ENCODE peak calls at places on chromosomes 16 and 17, in ten cellular contexts. R, H, D, U, O, A, X, W, T and F are unnamed samples.

GRCh38 chr17:37648555-37648954 is 5.3 kb upstream of the DDX52 start:
- DNase-seq in R (no peak), H (no peak), D (no peak), U (no peak), O (no peak), A (no peak), X (no peak), W (no peak), T (no peak), F (peak)

GRCh38 chr17:68085751-68086445 is 50.4 kb downstream of the KPNA2 start:
- DNase-seq in R (no peak), H (no peak), D (no peak), U (no peak), O (no peak), A (no peak), X (peak), W (peak), T (peak), F (peak)

GRCh38 chr17:55116440-55116914 is 147.9 kb downstream of the STXBP4 start:
- DNase-seq in R (no peak), H (no peak), D (no peak), U (no peak), O (no peak), A (no peak), X (no peak), W (no peak), T (no peak), F (no peak)

GRCh38 chr17:9813166-9813565 is 8.7 kb downstream of the GSG1L2 start:
- DNase-seq in R (no peak), H (no peak), D (no peak), U (no peak), O (no peak), A (no peak), X (no peak), W (no peak), T (no peak), F (no peak)

GRCh38 chr17:38333635-38334295 is 10.0 kb downstream of the GPR179 start:
- DNase-seq in R (no peak), H (peak), D (peak), U (no peak), O (peak), A (no peak), X (peak), W (peak), T (peak), F (peak)

GRCh38 chr17:66264696-66265095 is 35.5 kb upstream of the APOH start:
- DNase-seq in R (no peak), H (no peak), D (no peak), U (no peak), O (no peak), A (no peak), X (no peak), W (no peak), T (no peak), F (no peak)

GRCh38 chr17:62187681-62188080 is 122.6 kb upstream of the MED13 start:
- DNase-seq in R (no peak), H (no peak), D (no peak), U (no peak), O (no peak), A (no peak), X (no peak), W (no peak), T (peak), F (no peak)

GRCh38 chr16:84454611-84455010 is 49.8 kb downstream of the MEAK7 start:
- DNase-seq in R (no peak), H (no peak), D (peak), U (no peak), O (no peak), A (no peak), X (no peak), W (no peak), T (no peak), F (no peak)

GRCh38 chr17:3977387-3977786 is 13.2 kb upstream of the ATP2A3 start:
- DNase-seq in R (no peak), H (no peak), D (no peak), U (no peak), O (no peak), A (no peak), X (no peak), W (no peak), T (no peak), F (no peak)

GRCh38 chr17:49372428-49372827 is 10.4 kb upstream of the ZNF652 start:
- DNase-seq in R (no peak), H (no peak), D (no peak), U (no peak), O (no peak), A (no peak), X (no peak), W (no peak), T (no peak), F (no peak)

GRCh38 chr17:29005562-29005887 is 308 bp downstream of the SEZ6 start:
- DNase-seq in R (no peak), H (no peak), D (no peak), U (no peak), O (no peak), A (no peak), X (no peak), W (no peak), T (no peak), F (no peak)

GRCh38 chr16:648071-648785 is 937 bp upstream of the WDR90 start:
- DNase-seq in R (no peak), H (no peak), D (peak), U (no peak), O (no peak), A (no peak), X (peak), W (peak), T (no peak), F (peak)

GRCh38 chr16:16007743-16008111 is 58.3 kb downstream of the ABCC1 start:
- DNase-seq in R (no peak), H (no peak), D (no peak), U (no peak), O (no peak), A (no peak), X (no peak), W (no peak), T (no peak), F (peak)

GRCh38 chr17:17723354-17724261 is 42.4 kb downstream of the RAI1 start:
- DNase-seq in R (no peak), H (peak), D (peak), U (no peak), O (no peak), A (no peak), X (no peak), W (no peak), T (peak), F (no peak)